ENCODE peak calls at places on chromosomes 13 and 19, in ten cellular contexts. I is IMR-90, E is aorta, C is Peyer's patch, Y is neural progenitor cell, X is stomach, S is tibial nerve, L is HCT116, Q is dorsolateral prefrontal cortex, T is GM23338. N is an unnamed sample.

GRCh38 chr19:23758187-23759074 is at the start of gene ZNF681:
- DNase-seq in I (peak), E (peak), C (peak), Y (peak), X (peak), S (peak), L (no peak), Q (peak), T (peak), N (peak)

GRCh38 chr13:40026174-40026585 is 370.7 kb downstream of the COG6 start:
- DNase-seq in I (peak), E (no peak), C (no peak), Y (no peak), X (no peak), S (no peak), L (no peak), Q (no peak), T (no peak), N (no peak)

GRCh38 chr19:34366670-34367423 is 1.9 kb downstream of the GPI start:
- DNase-seq in I (peak), E (no peak), C (no peak), Y (no peak), X (no peak), S (no peak), L (no peak), Q (no peak), T (no peak), N (no peak)

GRCh38 chr13:74825170-74825948 is 656.6 kb downstream of the TBC1D4 start:
- DNase-seq in I (peak), E (no peak), C (no peak), Y (peak), X (no peak), S (no peak), L (no peak), Q (no peak), T (peak), N (peak)

GRCh38 chr19:12052057-12052570 is 647 bp downstream of the ZNF878 start:
- DNase-seq in I (peak), E (no peak), C (no peak), Y (no peak), X (no peak), S (no peak), L (no peak), Q (no peak), T (peak), N (peak)

GRCh38 chr13:114107686-114108081 is 24.7 kb downstream of the RASA3 start:
- DNase-seq in I (peak), E (peak), C (peak), Y (no peak), X (no peak), S (no peak), L (no peak), Q (peak), T (no peak), N (no peak)

GRCh38 chr19:993831-994393 is 6.3 kb upstream of the GRIN3B start:
- DNase-seq in I (no peak), E (no peak), C (no peak), Y (no peak), X (no peak), S (no peak), L (no peak), Q (no peak), T (no peak), N (no peak)

GRCh38 chr13:50379584-50379983 is 364.3 kb downstream of the KCNRG start:
- DNase-seq in I (no peak), E (no peak), C (no peak), Y (no peak), X (no peak), S (no peak), L (no peak), Q (no peak), T (no peak), N (no peak)

GRCh38 chr19:28915737-28916460 is 297.1 kb downstream of the UQCRFS1 start:
- DNase-seq in I (no peak), E (no peak), C (no peak), Y (no peak), X (no peak), S (no peak), L (no peak), Q (no peak), T (no peak), N (no peak)

GRCh38 chr19:4083677-4084546 is 17.2 kb upstream of the ZBTB7A start:
- DNase-seq in I (no peak), E (no peak), C (peak), Y (no peak), X (peak), S (no peak), L (no peak), Q (no peak), T (peak), N (no peak)

GRCh38 chr13:111434578-111435159 is 114.2 kb downstream of the TEX29 start:
- DNase-seq in I (no peak), E (no peak), C (no peak), Y (no peak), X (no peak), S (no peak), L (no peak), Q (no peak), T (no peak), N (no peak)

GRCh38 chr19:13909430-13909829 is 3.4 kb downstream of the CC2D1A start:
- DNase-seq in I (no peak), E (no peak), C (peak), Y (no peak), X (peak), S (no peak), L (no peak), Q (no peak), T (no peak), N (no peak)

GRCh38 chr19:48746738-48747575 is at the start of gene IZUMO1:
- DNase-seq in I (peak), E (peak), C (peak), Y (peak), X (peak), S (peak), L (peak), Q (peak), T (peak), N (no peak)

GRCh38 chr19:37309834-37310575 is 60.9 kb upstream of the ZNF527 start:
- DNase-seq in I (no peak), E (no peak), C (no peak), Y (no peak), X (no peak), S (no peak), L (no peak), Q (no peak), T (peak), N (no peak)

GRCh38 chr19:6778386-6778785 is 5.9 kb downstream of the VAV1 start:
- DNase-seq in I (no peak), E (no peak), C (no peak), Y (no peak), X (no peak), S (no peak), L (no peak), Q (no peak), T (no peak), N (no peak)

GRCh38 chr13:49444517-49445395 is 682 bp downstream of the SETDB2 start:
- DNase-seq in I (peak), E (no peak), C (no peak), Y (peak), X (no peak), S (no peak), L (no peak), Q (no peak), T (peak), N (peak)

GRCh38 chr19:9018163-9018875 is 8.1 kb upstream of the MUC16 start:
- DNase-seq in I (no peak), E (no peak), C (no peak), Y (no peak), X (no peak), S (no peak), L (peak), Q (no peak), T (no peak), N (peak)

GRCh38 chr19:48812094-48812929 is 1.5 kb upstream of the BCAT2 start:
- DNase-seq in I (peak), E (peak), C (peak), Y (peak), X (peak), S (peak), L (no peak), Q (peak), T (peak), N (peak)

GRCh38 chr13:26971990-26972888 is 199.4 kb downstream of the USP12 start:
- DNase-seq in I (peak), E (peak), C (peak), Y (peak), X (peak), S (no peak), L (peak), Q (no peak), T (peak), N (peak)

GRCh38 chr13:49436890-49437289 is 7.0 kb downstream of the CAB39L start:
- DNase-seq in I (peak), E (peak), C (no peak), Y (no peak), X (no peak), S (peak), L (no peak), Q (no peak), T (no peak), N (no peak)

GRCh38 chr19:28956421-28956820 is 256.5 kb downstream of the UQCRFS1 start:
- DNase-seq in I (no peak), E (no peak), C (no peak), Y (no peak), X (no peak), S (no peak), L (no peak), Q (no peak), T (no peak), N (no peak)

GRCh38 chr19:2722541-2723344 is 1.6 kb upstream of the DIRAS1 start:
- DNase-seq in I (peak), E (peak), C (no peak), Y (no peak), X (peak), S (no peak), L (no peak), Q (peak), T (peak), N (peak)

GRCh38 chr19:23071087-23071511 is 45.7 kb upstream of the ZNF730 start:
- DNase-seq in I (peak), E (no peak), C (no peak), Y (no peak), X (no peak), S (no peak), L (no peak), Q (no peak), T (peak), N (no peak)

GRCh38 chr19:17073869-17074627 is 1.2 kb downstream of the HAUS8 start:
- DNase-seq in I (peak), E (no peak), C (no peak), Y (no peak), X (no peak), S (no peak), L (no peak), Q (no peak), T (peak), N (no peak)

GRCh38 chr13:57631607-57632275 is at the start of gene PCDH17:
- DNase-seq in I (no peak), E (peak), C (peak), Y (peak), X (peak), S (no peak), L (no peak), Q (peak), T (peak), N (peak)

GRCh38 chr19:16366433-16367268 is 42.0 kb downstream of the KLF2 start:
- DNase-seq in I (no peak), E (peak), C (peak), Y (no peak), X (no peak), S (no peak), L (no peak), Q (no peak), T (peak), N (no peak)

GRCh38 chr13:29676941-29677452 is 81.5 kb upstream of the SLC7A1 start:
- DNase-seq in I (peak), E (no peak), C (peak), Y (peak), X (no peak), S (no peak), L (no peak), Q (no peak), T (no peak), N (peak)

GRCh38 chr19:6071840-6072239 is 38.5 kb downstream of the RFX2 start:
- DNase-seq in I (no peak), E (no peak), C (no peak), Y (no peak), X (no peak), S (no peak), L (no peak), Q (no peak), T (no peak), N (no peak)

GRCh38 chr19:20611866-20612265 is 46.3 kb upstream of the ZNF737 start:
- DNase-seq in I (no peak), E (no peak), C (no peak), Y (no peak), X (no peak), S (no peak), L (no peak), Q (no peak), T (no peak), N (no peak)

GRCh38 chr13:90302113-90302512 is 1045.4 kb upstream of the MIR17HG start:
- DNase-seq in I (peak), E (no peak), C (no peak), Y (no peak), X (no peak), S (no peak), L (no peak), Q (no peak), T (no peak), N (no peak)

GRCh38 chr13:88937381-88937780 is 1266.2 kb downstream of the SLITRK5 start:
- DNase-seq in I (no peak), E (no peak), C (no peak), Y (no peak), X (no peak), S (no peak), L (no peak), Q (no peak), T (no peak), N (no peak)

GRCh38 chr19:13692096-13692495 is 72.2 kb upstream of the MRI1 start:
- DNase-seq in I (peak), E (no peak), C (no peak), Y (no peak), X (no peak), S (no peak), L (no peak), Q (peak), T (no peak), N (peak)

GRCh38 chr19:4368128-4368820 is 24.9 kb downstream of the MPND start:
- DNase-seq in I (peak), E (no peak), C (no peak), Y (no peak), X (no peak), S (no peak), L (no peak), Q (no peak), T (no peak), N (no peak)

GRCh38 chr13:34011552-34012085 is 193.7 kb downstream of the RFC3 start:
- DNase-seq in I (no peak), E (no peak), C (no peak), Y (peak), X (no peak), S (no peak), L (no peak), Q (no peak), T (no peak), N (no peak)

GRCh38 chr19:1079566-1080111 is 12.7 kb downstream of the ARHGAP45 start:
- DNase-seq in I (no peak), E (peak), C (peak), Y (no peak), X (no peak), S (no peak), L (no peak), Q (no peak), T (peak), N (no peak)

GRCh38 chr19:482186-483041 is 13.9 kb upstream of the MADCAM1 start:
- DNase-seq in I (no peak), E (no peak), C (no peak), Y (peak), X (no peak), S (no peak), L (no peak), Q (no peak), T (no peak), N (no peak)

GRCh38 chr13:40662866-40663265 is 3.6 kb downstream of the FOXO1 start:
- DNase-seq in I (no peak), E (no peak), C (no peak), Y (peak), X (no peak), S (no peak), L (no peak), Q (no peak), T (peak), N (peak)

GRCh38 chr13:65854431-65854830 is 1375.7 kb downstream of the PCDH9 start:
- DNase-seq in I (no peak), E (no peak), C (no peak), Y (no peak), X (no peak), S (no peak), L (no peak), Q (no peak), T (no peak), N (no peak)

GRCh38 chr13:65855276-65855675 is 1374.9 kb downstream of the PCDH9 start:
- DNase-seq in I (peak), E (no peak), C (no peak), Y (no peak), X (no peak), S (no peak), L (no peak), Q (no peak), T (no peak), N (peak)

GRCh38 chr13:65856464-65856863 is 1373.7 kb downstream of the PCDH9 start:
- DNase-seq in I (peak), E (no peak), C (no peak), Y (no peak), X (no peak), S (no peak), L (no peak), Q (no peak), T (no peak), N (no peak)
- H3K27ac ChIP-seq in I (no peak), E (no peak), C (no peak), Y (no peak), X (no peak), S (no peak), L (no peak), Q (no peak), T (no peak), N (no peak)

GRCh38 chr13:99311137-99311536 is 3.9 kb upstream of the GPR183 start:
- DNase-seq in I (peak), E (no peak), C (no peak), Y (no peak), X (no peak), S (no peak), L (no peak), Q (no peak), T (peak), N (no peak)

GRCh38 chr13:99313473-99313872 is 6.3 kb upstream of the GPR183 start:
- DNase-seq in I (no peak), E (no peak), C (no peak), Y (peak), X (no peak), S (no peak), L (no peak), Q (no peak), T (peak), N (no peak)

GRCh38 chr13:99310382-99311031 is 3.3 kb upstream of the GPR183 start:
- DNase-seq in I (peak), E (no peak), C (no peak), Y (no peak), X (no peak), S (no peak), L (no peak), Q (no peak), T (no peak), N (no peak)

GRCh38 chr13:99312493-99312883 is 5.3 kb upstream of the GPR183 start:
- DNase-seq in I (peak), E (no peak), C (no peak), Y (no peak), X (no peak), S (peak), L (no peak), Q (peak), T (no peak), N (no peak)

GRCh38 chr13:99311748-99312492 is 4.7 kb upstream of the GPR183 start:
- DNase-seq in I (no peak), E (no peak), C (no peak), Y (no peak), X (no peak), S (no peak), L (no peak), Q (no peak), T (no peak), N (no peak)
- H3K27ac ChIP-seq in I (no peak), E (no peak), C (peak), Y (no peak), X (no peak), S (no peak), L (no peak), Q (peak), T (no peak), N (no peak)

DNA sequence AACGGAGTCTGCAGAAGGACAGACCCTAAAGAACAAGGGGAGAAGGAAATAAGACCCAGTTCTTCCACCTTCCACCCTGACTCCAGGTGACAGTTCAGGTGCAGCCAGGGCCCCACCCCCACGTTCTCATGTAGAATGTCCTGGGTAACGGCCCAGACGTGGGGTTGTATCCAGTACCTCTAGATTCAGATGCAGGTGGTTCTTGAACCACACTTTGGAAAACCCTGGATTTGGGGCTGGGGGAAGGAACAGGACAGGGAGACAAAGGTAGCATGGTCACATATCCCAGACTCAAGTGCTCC is 2.2 kb downstream of the DMPK start:
- DNase-seq in I (no peak), E (no peak), C (peak), Y (no peak), X (no peak), S (no peak), L (no peak), Q (no peak), T (no peak), N (no peak)
- H3K27ac ChIP-seq in I (no peak), E (no peak), C (no peak), Y (no peak), X (no peak), S (no peak), L (peak), Q (no peak), T (no peak), N (peak)

GRCh38 chr19:38838986-38839761 is 7.6 kb upstream of the ECH1 start:
- DNase-seq in I (no peak), E (no peak), C (no peak), Y (no peak), X (no peak), S (no peak), L (no peak), Q (no peak), T (no peak), N (no peak)

GRCh38 chr19:38837656-38838121 is 6.1 kb upstream of the ECH1 start:
- DNase-seq in I (peak), E (no peak), C (no peak), Y (no peak), X (peak), S (no peak), L (no peak), Q (no peak), T (no peak), N (peak)

GRCh38 chr19:38836438-38837303 is 5.1 kb upstream of the ECH1 start:
- DNase-seq in I (no peak), E (no peak), C (no peak), Y (no peak), X (no peak), S (no peak), L (no peak), Q (no peak), T (no peak), N (no peak)

GRCh38 chr19:38838208-38838985 is 6.8 kb upstream of the ECH1 start:
- DNase-seq in I (no peak), E (no peak), C (no peak), Y (no peak), X (peak), S (no peak), L (peak), Q (no peak), T (no peak), N (peak)

DNA sequence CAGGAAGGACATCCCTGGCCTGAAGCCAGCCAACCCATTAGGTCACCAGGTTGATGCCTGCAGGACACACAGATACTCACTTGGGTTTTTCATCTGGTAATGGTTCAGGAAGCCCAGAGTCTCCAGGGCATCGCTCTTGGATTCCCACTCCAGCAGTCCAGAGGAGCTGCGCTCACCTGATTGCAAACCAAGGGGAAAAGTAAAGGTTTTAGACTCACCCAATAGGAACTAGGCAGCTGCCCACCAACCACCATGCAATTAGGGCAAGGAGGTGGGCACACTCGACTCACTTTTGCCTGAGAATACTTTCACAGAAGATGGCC is 5.7 kb upstream of the ECH1 start:
- DNase-seq in I (no peak), E (no peak), C (no peak), Y (no peak), X (no peak), S (no peak), L (no peak), Q (no peak), T (no peak), N (no peak)
- H3K27ac ChIP-seq in I (no peak), E (no peak), C (no peak), Y (peak), X (peak), S (no peak), L (peak), Q (no peak), T (peak), N (peak)

DNA sequence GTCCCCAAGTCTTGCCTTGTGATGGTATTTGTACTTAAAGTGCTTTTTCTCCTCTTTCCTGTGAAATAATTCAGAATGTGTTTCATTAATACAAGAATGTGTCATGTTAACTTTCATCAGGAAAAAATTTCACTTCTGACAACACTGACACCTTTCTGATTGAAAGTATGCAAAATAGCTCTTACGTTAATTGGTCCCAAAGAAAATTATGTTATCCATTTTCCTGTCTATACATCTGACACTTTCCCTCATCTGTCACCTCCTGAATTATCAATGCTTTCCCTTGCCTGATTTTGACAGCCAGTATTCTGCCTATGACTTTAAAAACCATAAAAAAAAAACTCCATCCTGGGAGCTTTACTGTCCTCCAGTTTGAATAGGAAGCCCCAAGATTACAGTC is 336.5 kb downstream of the ATP8A2 start:
- DNase-seq in I (no peak), E (no peak), C (no peak), Y (no peak), X (no peak), S (no peak), L (no peak), Q (no peak), T (no peak), N (no peak)
- H3K27ac ChIP-seq in I (no peak), E (no peak), C (no peak), Y (no peak), X (no peak), S (no peak), L (no peak), Q (no peak), T (no peak), N (no peak)

N was measured in RWPE1.